ENCODE peak calls at places on chromosomes 2 and 18, in eight cellular contexts. H is EL; Y is neuronal stem cell; M is NCI-H524; Q is kidney glomerular epithelial cell; R is GM10248; E is naive thymus-derived CD8-positive, alpha-beta T cell; U is epithelial cell of esophagus. B is an unnamed sample.

GRCh38 chr2:189111063-189111715 is 68.4 kb downstream of the COL5A2 start:
- DNase-seq in H (no peak), Y (no peak), M (no peak), Q (no peak), R (no peak), E (no peak), U (no peak), B (no peak)

GRCh38 chr18:21345851-21346250 is 103.8 kb downstream of the GREB1L start:
- DNase-seq in H (no peak), Y (no peak), M (no peak), Q (no peak), R (no peak), E (no peak), U (peak), B (no peak)

GRCh38 chr18:58806826-58807714 is 57.6 kb upstream of the ZNF532 start:
- DNase-seq in H (no peak), Y (no peak), M (no peak), Q (no peak), R (peak), E (no peak), U (no peak), B (no peak)

GRCh38 chr2:109337221-109337620 is 208.2 kb downstream of the SH3RF3 start:
- DNase-seq in H (no peak), Y (no peak), M (no peak), Q (no peak), R (no peak), E (no peak), U (no peak), B (no peak)

GRCh38 chr2:125471963-125472362 is 1184.0 kb upstream of the GYPC start:
- DNase-seq in H (no peak), Y (peak), M (peak), Q (no peak), R (peak), E (no peak), U (peak), B (no peak)

GRCh38 chr2:31476511-31477171 is 62.1 kb upstream of the XDH start:
- DNase-seq in H (peak), Y (no peak), M (no peak), Q (no peak), R (no peak), E (no peak), U (no peak), B (no peak)

GRCh38 chr2:13000644-13001375 is 284.1 kb downstream of the TRIB2 start:
- DNase-seq in H (no peak), Y (no peak), M (no peak), Q (no peak), R (no peak), E (no peak), U (no peak), B (no peak)

GRCh38 chr18:48519431-48520100 is 19.3 kb upstream of the CTIF start:
- DNase-seq in H (no peak), Y (no peak), M (no peak), Q (no peak), R (no peak), E (no peak), U (peak), B (no peak)

GRCh38 chr18:79485788-79486355 is 90.1 kb downstream of the NFATC1 start:
- DNase-seq in H (peak), Y (no peak), M (no peak), Q (peak), R (no peak), E (no peak), U (no peak), B (no peak)

GRCh38 chr18:702957-703659 is 9.3 kb downstream of the ENOSF1 start:
- DNase-seq in H (peak), Y (no peak), M (no peak), Q (peak), R (no peak), E (no peak), U (peak), B (no peak)

GRCh38 chr2:231666171-231667095 is 41.9 kb upstream of the PTMA start:
- DNase-seq in H (peak), Y (no peak), M (peak), Q (peak), R (peak), E (no peak), U (peak), B (no peak)

GRCh38 chr18:2953935-2954641 is 58.9 kb downstream of the LPIN2 start:
- DNase-seq in H (no peak), Y (no peak), M (no peak), Q (no peak), R (no peak), E (no peak), U (no peak), B (no peak)

GRCh38 chr2:23027396-23027795 is 357.6 kb upstream of the KLHL29 start:
- DNase-seq in H (no peak), Y (no peak), M (no peak), Q (no peak), R (no peak), E (no peak), U (no peak), B (no peak)

GRCh38 chr2:95072424-95072823 is 46.9 kb downstream of the MAL start:
- DNase-seq in H (no peak), Y (no peak), M (no peak), Q (no peak), R (no peak), E (no peak), U (no peak), B (no peak)

GRCh38 chr2:189763908-189764661 is 1.5 kb upstream of the OSGEPL1 start:
- DNase-seq in H (peak), Y (no peak), M (peak), Q (no peak), R (no peak), E (no peak), U (no peak), B (no peak)

GRCh38 chr2:113248997-113249770 is 29.5 kb downstream of the PAX8 start:
- DNase-seq in H (peak), Y (peak), M (peak), Q (no peak), R (peak), E (peak), U (peak), B (peak)

GRCh38 chr2:96802281-96802595 is 13.8 kb upstream of the CNNM3 start:
- DNase-seq in H (no peak), Y (no peak), M (no peak), Q (peak), R (peak), E (no peak), U (no peak), B (peak)

GRCh38 chr2:11822746-11823411 is 76.4 kb downstream of the LPIN1 start:
- DNase-seq in H (no peak), Y (no peak), M (no peak), Q (no peak), R (no peak), E (no peak), U (peak), B (no peak)

GRCh38 chr2:165794520-165794882 is 454 bp upstream of the GALNT3 start:
- DNase-seq in H (peak), Y (peak), M (no peak), Q (no peak), R (peak), E (peak), U (peak), B (peak)

GRCh38 chr2:135245055-135245454 is 193.0 kb downstream of the RAB3GAP1 start:
- DNase-seq in H (peak), Y (no peak), M (no peak), Q (no peak), R (no peak), E (no peak), U (peak), B (no peak)